ENCODE peak calls at places on chromosomes 12 and 14, in nine cellular contexts. T is RWPE1; F is LoVo; E is breast epithelium; O is neural progenitor cell; V is activated CD4-positive, alpha-beta T cell treated with anti-CD3 and anti-CD28 coated beads, Interleukin-2, amount 10 ng/mL, durations not matched to agents 7 days and 5 days; Z is EH; K is naive B cell; L is hippocampal formation. M is an unnamed sample.

GRCh38 chr14:88323520-88324199 is 591 bp upstream of the KCNK10 start:
- DNase-seq in L (no peak), Z (peak), V (no peak), E (no peak), O (peak), K (peak), T (no peak), F (no peak), M (no peak)

GRCh38 chr12:123945441-123946151 is 27.0 kb downstream of the CCDC92 start:
- DNase-seq in E (no peak), F (no peak), L (no peak), V (no peak), Z (no peak), O (no peak), K (no peak), T (no peak), M (no peak)

GRCh38 chr14:41303506-41303905 is 303.2 kb upstream of the LRFN5 start:
- DNase-seq in T (no peak), K (no peak), L (no peak), O (no peak), V (no peak), E (no peak), F (no peak), Z (no peak), M (no peak)

GRCh38 chr14:22489247-22489551 is 99.8 kb downstream of the DAD1 start:
- DNase-seq in Z (no peak), T (no peak), L (no peak), K (no peak), V (no peak), O (peak), E (no peak), F (no peak), M (no peak)

GRCh38 chr12:26633591-26634210 is 199.3 kb downstream of the ITPR2 start:
- DNase-seq in Z (peak), T (no peak), L (peak), E (no peak), V (no peak), K (no peak), F (no peak), O (no peak), M (peak)

GRCh38 chr14:50669441-50669986 is 1.4 kb upstream of the SAV1 start:
- DNase-seq in O (peak), V (no peak), E (no peak), F (no peak), L (no peak), K (no peak), Z (no peak), T (no peak), M (no peak)

GRCh38 chr14:96662116-96662901 is 134.9 kb upstream of the VRK1 start:
- DNase-seq in T (no peak), F (no peak), E (no peak), Z (no peak), K (no peak), O (no peak), V (no peak), L (peak), M (no peak)

GRCh38 chr12:46401703-46402102 is 29.1 kb upstream of the SLC38A2 start:
- DNase-seq in K (no peak), F (no peak), T (no peak), V (no peak), E (no peak), O (no peak), Z (peak), L (no peak), M (no peak)

GRCh38 chr12:4984971-4985370 is 58.7 kb upstream of the KCNA5 start:
- DNase-seq in O (no peak), T (no peak), E (no peak), F (no peak), L (peak), V (no peak), Z (no peak), K (no peak), M (no peak)

GRCh38 chr12:6533653-6534157 is 612 bp upstream of the GAPDH start:
- DNase-seq in F (peak), Z (peak), T (peak), V (peak), E (no peak), O (peak), K (no peak), L (peak), M (no peak)

GRCh38 chr14:100955201-100955600 is 51.7 kb upstream of the RTL1 start:
- DNase-seq in E (no peak), L (no peak), Z (peak), V (no peak), K (no peak), O (no peak), T (no peak), F (no peak), M (peak)

GRCh38 chr12:101885912-101886561 is 8.7 kb downstream of the DRAM1 start:
- DNase-seq in F (no peak), Z (no peak), O (no peak), V (no peak), L (no peak), K (no peak), T (no peak), E (no peak), M (no peak)

GRCh38 chr14:50237448-50237847 is 6.1 kb upstream of the SOS2 start:
- DNase-seq in F (no peak), Z (no peak), K (no peak), V (no peak), E (no peak), T (no peak), L (no peak), O (no peak), M (no peak)

GRCh38 chr12:110340706-110341105 is 59.7 kb downstream of the ATP2A2 start:
- DNase-seq in L (no peak), Z (no peak), O (no peak), T (peak), F (no peak), K (no peak), V (no peak), E (no peak), M (peak)

GRCh38 chr12:24979971-24980730 is 31.2 kb upstream of the BCAT1 start:
- DNase-seq in F (no peak), K (no peak), L (no peak), O (peak), E (no peak), T (no peak), V (no peak), Z (peak), M (no peak)

GRCh38 chr14:77638738-77639137 is 22.3 kb upstream of the SPTLC2 start:
- DNase-seq in L (no peak), V (no peak), E (no peak), Z (peak), K (no peak), T (peak), F (peak), O (no peak), M (peak)

GRCh38 chr14:58821421-58821820 is 183.7 kb downstream of the DACT1 start:
- DNase-seq in Z (no peak), K (no peak), V (no peak), T (peak), F (peak), E (no peak), O (no peak), L (no peak), M (no peak)

GRCh38 chr12:2832550-2833127 is 2.2 kb downstream of the NRIP2 start:
- DNase-seq in Z (no peak), V (no peak), O (no peak), L (no peak), E (no peak), F (no peak), T (no peak), K (no peak), M (no peak)

GRCh38 chr12:75724913-75725312 is 213.5 kb upstream of the KRR1 start:
- DNase-seq in V (no peak), F (peak), K (no peak), T (no peak), Z (peak), O (no peak), L (peak), E (no peak), M (peak)

GRCh38 chr12:124399622-124400021 is 104.7 kb downstream of the RFLNA start:
- DNase-seq in V (peak), T (no peak), L (no peak), Z (peak), O (peak), E (no peak), K (no peak), F (peak), M (no peak)

GRCh38 chr12:23662966-23663365 is 286.5 kb downstream of the SOX5 start:
- DNase-seq in F (no peak), T (no peak), V (no peak), O (no peak), L (no peak), K (no peak), E (no peak), Z (no peak), M (no peak)

GRCh38 chr14:75238728-75239455 is 39.7 kb upstream of the FOS start:
- DNase-seq in V (no peak), O (peak), Z (no peak), T (no peak), L (no peak), E (no peak), K (no peak), F (no peak), M (no peak)

GRCh38 chr12:121804417-121805111 is 755 bp downstream of the SETD1B start:
- DNase-seq in T (no peak), L (no peak), O (peak), E (no peak), Z (peak), F (no peak), V (peak), K (peak), M (peak)

GRCh38 chr12:25958254-25959068 is at the start of gene RASSF8:
- DNase-seq in T (peak), L (peak), K (no peak), F (peak), Z (peak), V (peak), E (peak), O (peak), M (peak)

GRCh38 chr12:76023069-76023690 is 8.4 kb downstream of the PHLDA1 start:
- DNase-seq in E (no peak), L (no peak), K (no peak), Z (no peak), V (no peak), O (no peak), F (no peak), T (no peak), M (no peak)

GRCh38 chr12:102702447-102703114 is 214.5 kb downstream of the PAH start:
- DNase-seq in O (peak), V (peak), L (peak), F (peak), K (peak), T (peak), E (no peak), Z (peak), M (peak)

GRCh38 chr14:90816686-90817436 is 631 bp upstream of the TTC7B start:
- DNase-seq in V (no peak), F (no peak), L (no peak), T (no peak), E (no peak), Z (no peak), K (no peak), O (no peak), M (no peak)

GRCh38 chr12:68530965-68531364 is 79.7 kb upstream of the RAP1B start:
- DNase-seq in V (no peak), L (no peak), O (no peak), F (no peak), E (no peak), T (no peak), K (no peak), Z (peak), M (no peak)

GRCh38 chr14:23118506-23119361 is at the start of gene CEBPE:
- DNase-seq in K (no peak), E (no peak), T (no peak), F (no peak), Z (no peak), O (no peak), V (no peak), L (no peak), M (no peak)

GRCh38 chr14:61152851-61153364 is 128.2 kb downstream of the TMEM30B start:
- DNase-seq in T (no peak), E (no peak), Z (peak), L (no peak), O (no peak), F (no peak), K (no peak), V (no peak), M (peak)

GRCh38 chr12:3727877-3728632 is 24.9 kb downstream of the CRACR2A start:
- DNase-seq in T (no peak), O (peak), E (no peak), V (peak), Z (peak), K (no peak), L (no peak), F (no peak), M (no peak)

GRCh38 chr14:85399196-85399595 is 130.7 kb upstream of the FLRT2 start:
- DNase-seq in V (no peak), T (no peak), Z (peak), O (no peak), K (no peak), L (no peak), F (no peak), E (no peak), M (no peak)

GRCh38 chr12:997505-997904 is 6.5 kb downstream of the ERC1 start:
- DNase-seq in Z (no peak), T (no peak), L (no peak), E (no peak), F (no peak), K (no peak), V (no peak), O (no peak), M (no peak)

GRCh38 chr14:52911904-52912303 is 38.9 kb downstream of the FERMT2 start:
- DNase-seq in E (no peak), V (no peak), O (no peak), K (no peak), F (no peak), L (no peak), Z (no peak), T (no peak), M (no peak)

GRCh38 chr14:69957986-69958385 is 78.8 kb downstream of the SMOC1 start:
- DNase-seq in V (no peak), T (no peak), E (no peak), Z (no peak), F (no peak), O (no peak), K (no peak), L (no peak), M (no peak)

GRCh38 chr14:91418387-91419043 is 895 bp upstream of the CCDC88C start:
- DNase-seq in Z (peak), L (no peak), K (peak), O (peak), E (peak), V (peak), F (peak), T (peak), M (peak)

GRCh38 chr12:659090-659683 is 4.1 kb downstream of the NINJ2 start:
- DNase-seq in E (no peak), V (no peak), T (no peak), Z (no peak), O (peak), L (no peak), K (peak), F (no peak), M (no peak)

GRCh38 chr12:24244801-24245200 is 295.3 kb upstream of the SOX5 start:
- DNase-seq in V (no peak), L (no peak), O (no peak), K (no peak), E (no peak), Z (no peak), T (peak), F (peak), M (peak)

GRCh38 chr12:50314629-50315312 is 31.5 kb upstream of the LIMA1 start:
- DNase-seq in L (no peak), K (peak), E (no peak), F (peak), V (no peak), O (peak), Z (peak), T (peak), M (no peak)

GRCh38 chr12:19574606-19575005 is 135.3 kb downstream of the AEBP2 start:
- DNase-seq in O (no peak), Z (peak), F (no peak), L (no peak), E (no peak), T (no peak), K (no peak), V (no peak), M (no peak)

M was measured in mammary epithelial cell.